ENCODE peak calls at places on chromosome 16, in six cellular contexts. One of them, this sample, is unnamed.

GRCh38 chr16:10957771-10958486 is 13.6 kb downstream of the CLEC16A start:
- DNase-seq in nephron progenitor cell: no peak
- DNase-seq in GM12865: peak; percentile 68
- DNase-seq in anterior cingulate cortex: no peak
- DNase-seq in iPS-NIHi11: no peak
- DNase-seq in cardiac muscle cell: no peak
- DNase-seq in this sample: no peak

GRCh38 chr16:73047221-73047535 is 750 bp downstream of the ZFHX3 start:
- DNase-seq in nephron progenitor cell: no peak
- DNase-seq in GM12865: no peak
- DNase-seq in anterior cingulate cortex: no peak
- DNase-seq in iPS-NIHi11: no peak
- DNase-seq in cardiac muscle cell: no peak
- DNase-seq in this sample: peak; percentile 88

GRCh38 chr16:82643936-82644630 is 17.3 kb downstream of the CDH13 start:
- DNase-seq in nephron progenitor cell: no peak
- DNase-seq in GM12865: no peak
- DNase-seq in anterior cingulate cortex: no peak
- DNase-seq in iPS-NIHi11: peak; percentile 29
- DNase-seq in cardiac muscle cell: no peak
- DNase-seq in this sample: peak; percentile 64

GRCh38 chr16:72134507-72134906 is 37.4 kb downstream of the PMFBP1 start:
- DNase-seq in nephron progenitor cell: no peak
- DNase-seq in GM12865: no peak
- DNase-seq in anterior cingulate cortex: no peak
- DNase-seq in iPS-NIHi11: no peak
- DNase-seq in cardiac muscle cell: no peak
- DNase-seq in this sample: no peak

GRCh38 chr16:31273676-31274075 is 13.9 kb downstream of the ITGAM start:
- DNase-seq in nephron progenitor cell: no peak
- DNase-seq in GM12865: no peak
- DNase-seq in anterior cingulate cortex: no peak
- DNase-seq in iPS-NIHi11: no peak
- DNase-seq in cardiac muscle cell: no peak
- DNase-seq in this sample: no peak

GRCh38 chr16:84844049-84844350 is 24.2 kb downstream of the CRISPLD2 start:
- DNase-seq in nephron progenitor cell: no peak
- DNase-seq in GM12865: no peak
- DNase-seq in anterior cingulate cortex: no peak
- DNase-seq in iPS-NIHi11: no peak
- DNase-seq in cardiac muscle cell: no peak
- DNase-seq in this sample: no peak

GRCh38 chr16:51248217-51248616 is 97.1 kb upstream of the SALL1 start:
- DNase-seq in nephron progenitor cell: no peak
- DNase-seq in GM12865: no peak
- DNase-seq in anterior cingulate cortex: no peak
- DNase-seq in iPS-NIHi11: no peak
- DNase-seq in cardiac muscle cell: no peak
- DNase-seq in this sample: no peak

GRCh38 chr16:57810197-57811024 is 8.1 kb upstream of the KIFC3 start:
- DNase-seq in nephron progenitor cell: peak; percentile 36
- DNase-seq in GM12865: peak; percentile 90
- DNase-seq in anterior cingulate cortex: no peak
- DNase-seq in iPS-NIHi11: peak; percentile 70
- DNase-seq in cardiac muscle cell: no peak
- DNase-seq in this sample: peak; percentile 98

GRCh38 chr16:728890-729744 is 2.2 kb downstream of the HAGHL start:
- DNase-seq in nephron progenitor cell: no peak
- DNase-seq in GM12865: peak; percentile 22
- DNase-seq in anterior cingulate cortex: peak; percentile 29
- DNase-seq in iPS-NIHi11: no peak
- DNase-seq in cardiac muscle cell: no peak
- DNase-seq in this sample: peak; percentile 24

GRCh38 chr16:75262104-75262799 is 10.8 kb upstream of the BCAR1 start:
- DNase-seq in nephron progenitor cell: no peak
- DNase-seq in GM12865: no peak
- DNase-seq in anterior cingulate cortex: no peak
- DNase-seq in iPS-NIHi11: no peak
- DNase-seq in cardiac muscle cell: no peak
- DNase-seq in this sample: no peak

GRCh38 chr16:13083687-13084086 is 182.3 kb downstream of the SHISA9 start:
- DNase-seq in nephron progenitor cell: no peak
- DNase-seq in GM12865: no peak
- DNase-seq in anterior cingulate cortex: no peak
- DNase-seq in iPS-NIHi11: no peak
- DNase-seq in cardiac muscle cell: no peak
- DNase-seq in this sample: peak; percentile 71

GRCh38 chr16:19555938-19556778 is 655 bp downstream of the VPS35L start:
- DNase-seq in nephron progenitor cell: peak; percentile 55
- DNase-seq in GM12865: peak; percentile 65
- DNase-seq in anterior cingulate cortex: no peak
- DNase-seq in iPS-NIHi11: peak; percentile 73
- DNase-seq in cardiac muscle cell: peak; percentile 14
- DNase-seq in this sample: peak; percentile 98

GRCh38 chr16:88369447-88370008 is 13.2 kb upstream of the ZNF469 start:
- DNase-seq in nephron progenitor cell: peak; percentile 1
- DNase-seq in GM12865: no peak
- DNase-seq in anterior cingulate cortex: no peak
- DNase-seq in iPS-NIHi11: no peak
- DNase-seq in cardiac muscle cell: no peak
- DNase-seq in this sample: peak; percentile 67

GRCh38 chr16:53900678-53901077 is 196.7 kb downstream of the FTO start:
- DNase-seq in nephron progenitor cell: no peak
- DNase-seq in GM12865: no peak
- DNase-seq in anterior cingulate cortex: no peak
- DNase-seq in iPS-NIHi11: no peak
- DNase-seq in cardiac muscle cell: no peak
- DNase-seq in this sample: peak; percentile 49

GRCh38 chr16:4754865-4755264 is 12.1 kb downstream of the ZNF500 start:
- DNase-seq in nephron progenitor cell: no peak
- DNase-seq in GM12865: no peak
- DNase-seq in anterior cingulate cortex: no peak
- DNase-seq in iPS-NIHi11: no peak
- DNase-seq in cardiac muscle cell: no peak
- DNase-seq in this sample: no peak

GRCh38 chr16:48158296-48158695 is 2.5 kb upstream of the ABCC12 start:
- DNase-seq in nephron progenitor cell: no peak
- DNase-seq in GM12865: peak; percentile 76
- DNase-seq in anterior cingulate cortex: no peak
- DNase-seq in iPS-NIHi11: no peak
- DNase-seq in cardiac muscle cell: no peak
- DNase-seq in this sample: peak; percentile 60